ENCODE peak calls at places on chromosomes 2 and 18, in nine cellular contexts. G is uterus; I is mammary epithelial cell; O is CD4-positive, alpha-beta T cell; L is kidney epithelial cell; R is cardiac fibroblast; F is Calu3; W is Panc1; Y is neural crest cell. K is an unnamed sample.

GRCh38 chr2:26299488-26300092 is 46.4 kb upstream of the SELENOI start:
- DNase-seq in R (peak), O (peak), Y (peak), G (peak), L (no peak), W (no peak), F (peak), I (peak), K (no peak)

GRCh38 chr18:49561377-49562193 is at the start of gene LIPG:
- DNase-seq in O (no peak), W (peak), L (peak), G (no peak), R (peak), F (peak), Y (peak), I (peak), K (peak)

GRCh38 chr2:111155610-111156009 is 34.9 kb downstream of the BCL2L11 start:
- DNase-seq in G (no peak), F (no peak), O (no peak), R (no peak), L (no peak), Y (no peak), W (no peak), I (peak), K (no peak)

GRCh38 chr18:74631242-74632087 is 33.8 kb downstream of the ZNF407 start:
- DNase-seq in O (peak), F (no peak), W (no peak), R (peak), L (no peak), Y (no peak), G (no peak), I (no peak), K (no peak)

GRCh38 chr2:99641999-99642398 is 152.2 kb upstream of the REV1 start:
- DNase-seq in G (no peak), F (no peak), O (no peak), W (no peak), Y (no peak), L (no peak), R (no peak), I (no peak), K (no peak)

GRCh38 chr2:9565436-9566153 is 10.0 kb upstream of the ADAM17 start:
- DNase-seq in F (peak), W (peak), Y (no peak), R (peak), L (peak), I (peak), O (no peak), G (peak), K (no peak)

GRCh38 chr2:45938649-45939511 is 287.4 kb downstream of the PRKCE start:
- DNase-seq in F (peak), G (peak), L (peak), W (peak), R (peak), Y (no peak), O (no peak), I (peak), K (no peak)

GRCh38 chr18:74496508-74497307 is 545 bp downstream of the CNDP2 start:
- DNase-seq in I (no peak), G (peak), R (peak), Y (peak), W (no peak), F (peak), L (no peak), O (peak), K (peak)

GRCh38 chr2:13745324-13745723 is 887.2 kb upstream of the LRATD1 start:
- DNase-seq in Y (no peak), F (no peak), L (no peak), R (no peak), W (no peak), O (no peak), G (no peak), I (no peak), K (no peak)
- TF ChIP-seq CTCF in Y (no peak), F (no peak), L (no peak), R (no peak), W (no peak), O (no peak), G (no peak), I (no peak), K (no peak)

DNA sequence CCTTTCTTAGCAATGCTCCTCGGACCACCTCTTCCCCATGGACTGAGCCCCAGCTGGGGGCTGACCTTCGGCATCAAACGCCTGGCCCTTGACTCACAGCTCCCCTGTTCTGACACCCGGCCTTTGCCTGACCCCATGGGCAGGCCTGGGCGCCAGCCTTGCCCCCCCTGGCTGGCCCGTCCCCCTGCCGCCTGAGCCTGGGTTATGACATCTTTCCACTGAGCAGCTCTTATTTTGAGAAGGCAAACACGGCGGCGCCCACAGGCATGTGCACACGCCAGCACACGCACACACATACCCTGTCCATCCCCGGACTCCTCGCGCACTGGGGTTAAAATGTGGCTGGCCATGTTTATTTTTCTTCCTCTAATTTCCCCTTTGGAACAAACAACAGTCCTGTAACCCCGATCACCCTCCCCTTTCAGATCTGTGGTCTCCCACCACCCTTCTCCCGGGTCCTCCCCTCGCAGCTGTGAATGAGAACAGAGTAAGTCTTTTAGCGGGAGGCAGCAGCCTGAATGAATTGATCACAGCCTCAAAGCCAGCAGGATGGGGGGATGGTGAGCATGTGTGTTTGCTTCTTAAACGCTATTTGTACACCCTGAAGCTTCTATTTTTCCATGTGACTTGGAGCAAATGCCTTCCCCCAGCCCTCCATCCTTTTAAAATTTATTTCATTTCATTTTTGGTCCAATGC is 11.8 kb upstream of the ATOH8 start:
- DNase-seq in L (no peak), O (no peak), F (peak), Y (peak), G (peak), W (no peak), R (peak), I (peak), K (no peak)
- TF ChIP-seq CTCF in L (no peak), O (no peak), F (no peak), Y (no peak), G (no peak), W (no peak), R (no peak), I (no peak), K (no peak)

GRCh38 chr2:28347596-28347995 is 45.1 kb upstream of the FOSL2 start:
- DNase-seq in W (no peak), Y (no peak), I (no peak), G (no peak), R (no peak), O (no peak), F (no peak), L (no peak), K (no peak)
- TF ChIP-seq CTCF in W (no peak), Y (no peak), I (no peak), G (no peak), R (no peak), O (no peak), F (no peak), L (no peak), K (no peak)

DNA sequence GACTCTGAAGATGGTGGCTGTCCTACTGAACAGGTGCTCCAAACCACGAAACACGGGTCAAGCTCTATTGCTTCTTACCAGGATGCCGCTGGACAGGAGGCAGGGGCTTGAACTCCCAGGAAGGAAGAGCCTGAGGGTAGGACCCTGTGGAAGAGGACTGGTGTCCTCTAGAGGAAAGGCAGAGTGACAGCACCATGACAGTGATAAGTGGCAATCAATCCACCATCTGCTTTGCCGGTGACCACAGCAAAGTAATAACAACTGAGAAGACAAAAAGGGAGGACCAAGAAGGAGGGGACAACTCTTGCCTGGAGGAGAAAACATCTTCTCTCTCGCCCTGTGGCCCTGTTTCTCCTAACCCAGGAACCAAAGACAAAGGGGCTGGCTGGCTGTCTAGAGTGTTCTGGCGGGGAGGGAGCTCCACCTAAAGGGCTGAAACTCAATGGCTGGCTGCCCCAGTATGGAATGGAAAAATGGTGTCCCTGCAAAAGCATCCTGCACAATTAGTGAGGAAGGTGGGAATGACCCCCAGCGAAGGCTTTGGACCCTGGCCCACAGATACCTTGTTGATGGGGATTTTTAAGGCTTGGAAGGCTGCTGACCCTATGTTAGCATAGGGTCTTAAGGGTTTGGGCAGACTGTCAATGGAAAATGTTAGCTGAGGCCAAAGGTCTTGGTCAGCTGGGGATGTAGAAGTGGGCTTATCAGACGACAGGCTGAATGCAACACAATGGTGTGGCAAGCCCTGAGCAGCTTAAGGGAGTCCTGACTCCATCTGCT is 35.4 kb downstream of the PROC start:
- DNase-seq in G (no peak), F (no peak), W (no peak), Y (no peak), O (no peak), I (no peak), R (peak), L (no peak), K (no peak)
- TF ChIP-seq CTCF in G (no peak), F (no peak), W (peak), Y (peak), O (no peak), I (peak), R (peak), L (no peak), K (no peak)

GRCh38 chr18:30684825-30685481 is 357.6 kb downstream of the DSC3 start:
- DNase-seq in G (no peak), I (no peak), L (no peak), F (no peak), R (no peak), Y (no peak), O (no peak), W (no peak), K (no peak)
- TF ChIP-seq CTCF in G (no peak), I (no peak), L (no peak), F (no peak), R (no peak), Y (no peak), O (no peak), W (no peak), K (no peak)

GRCh38 chr18:72086421-72086820 is 457.7 kb downstream of the CBLN2 start:
- DNase-seq in R (peak), F (no peak), L (no peak), W (no peak), G (no peak), Y (no peak), I (no peak), O (no peak), K (no peak)
- TF ChIP-seq CTCF in R (peak), F (peak), L (peak), W (peak), G (no peak), Y (peak), I (no peak), O (peak), K (peak)

GRCh38 chr2:64818650-64819032 is 164.9 kb upstream of the SERTAD2 start:
- DNase-seq in R (no peak), W (no peak), I (no peak), Y (no peak), L (no peak), O (no peak), F (no peak), G (no peak), K (no peak)
- TF ChIP-seq CTCF in R (no peak), W (no peak), I (no peak), Y (no peak), L (no peak), O (no peak), F (no peak), G (no peak), K (no peak)

DNA sequence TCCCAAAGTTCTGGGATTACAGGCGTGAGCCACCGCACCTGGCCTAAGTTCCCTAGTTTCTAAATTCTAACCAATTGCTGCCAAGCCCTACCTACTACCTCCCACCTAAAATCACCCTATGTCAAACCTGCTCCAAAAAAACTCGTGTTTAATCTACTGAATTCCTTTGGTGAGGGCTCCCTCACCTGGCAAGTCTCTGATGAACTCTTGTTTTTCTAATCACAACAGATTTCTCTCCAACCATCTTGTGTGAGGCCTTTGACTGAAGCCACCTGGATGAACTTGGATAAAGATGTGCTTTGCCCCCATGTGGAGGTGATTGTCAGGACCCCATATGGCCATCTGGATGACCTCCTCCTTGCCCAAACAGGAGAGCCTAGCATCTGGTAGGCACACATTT is 17.4 kb upstream of the SLC35G4 start:
- DNase-seq in G (no peak), O (no peak), Y (no peak), I (no peak), F (no peak), L (no peak), R (no peak), W (no peak), K (no peak)
- TF ChIP-seq CTCF in G (no peak), O (no peak), Y (no peak), I (no peak), F (no peak), L (no peak), R (no peak), W (no peak), K (no peak)

GRCh38 chr2:142170847-142171246 is 40.0 kb upstream of the LRP1B start:
- DNase-seq in R (no peak), L (no peak), I (no peak), W (no peak), O (no peak), G (no peak), Y (no peak), F (no peak), K (no peak)

DNA sequence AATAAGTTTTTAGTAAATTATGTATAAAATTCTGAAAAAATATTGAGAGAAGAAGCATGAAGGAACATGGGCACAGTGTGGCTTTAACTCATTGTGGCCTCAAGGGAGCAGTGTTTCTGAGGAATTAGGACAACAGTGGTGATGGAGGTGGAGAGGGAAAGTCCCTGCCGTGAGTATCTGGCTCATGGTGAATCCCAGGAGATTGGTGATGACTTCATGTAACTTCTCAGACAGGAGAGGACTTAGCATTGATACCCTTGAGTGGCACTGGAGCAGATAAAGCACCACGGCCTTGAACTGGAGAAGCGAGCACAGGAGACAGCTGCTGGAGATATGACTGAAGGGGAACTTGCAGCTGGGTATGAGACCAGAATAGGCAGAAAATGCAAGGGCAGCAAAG is 35.0 kb upstream of the LRP1B start:
- DNase-seq in I (peak), R (peak), G (no peak), L (peak), F (peak), O (no peak), Y (no peak), W (no peak), K (no peak)
- TF ChIP-seq CTCF in I (peak), R (peak), G (no peak), L (peak), F (no peak), O (no peak), Y (peak), W (peak), K (peak)

K was measured in progenitor cell of endocrine pancreas.